ENCODE peak calls at places on chromosomes 4 and X, in four cellular contexts. One of them, this sample, is unnamed.
A peak's percentile ranks its signal among the peaks of the same experiment; 100 is the strongest.

GRCh38 chrX:55210931-55211677 is 9.0 kb upstream of the PAGE5 start:
- DNase-seq in activated CD4-positive, CD25-positive, alpha-beta regulatory T cell treated with anti-CD3 and anti-CD28 coated beads, Interleukin-2, amount 50 U/mL, for 72 hours: no peak
- DNase-seq in NCI-H187 treated with DMSO at 0.1 percent for 48 hours: no peak
- DNase-seq in CD4-positive, CD25-positive, alpha-beta regulatory T cell: no peak
- DNase-seq in this sample: no peak

GRCh38 chrX:129777218-129777768 is 2.5 kb upstream of the SASH3 start:
- DNase-seq in NCI-H187 treated with DMSO at 0.1 percent for 48 hours: no peak
- DNase-seq in activated CD4-positive, CD25-positive, alpha-beta regulatory T cell treated with anti-CD3 and anti-CD28 coated beads, Interleukin-2, amount 50 U/mL, for 72 hours: peak; percentile 73
- DNase-seq in CD4-positive, CD25-positive, alpha-beta regulatory T cell: peak; percentile 64
- DNase-seq in this sample: peak; percentile 53

GRCh38 chrX:114580336-114580735 is 3.5 kb upstream of the HTR2C start:
- DNase-seq in CD4-positive, CD25-positive, alpha-beta regulatory T cell: no peak
- DNase-seq in activated CD4-positive, CD25-positive, alpha-beta regulatory T cell treated with anti-CD3 and anti-CD28 coated beads, Interleukin-2, amount 50 U/mL, for 72 hours: no peak
- DNase-seq in NCI-H187 treated with DMSO at 0.1 percent for 48 hours: no peak
- DNase-seq in this sample: no peak

GRCh38 chrX:16666541-16666940 is 16.6 kb downstream of the S100G start:
- DNase-seq in activated CD4-positive, CD25-positive, alpha-beta regulatory T cell treated with anti-CD3 and anti-CD28 coated beads, Interleukin-2, amount 50 U/mL, for 72 hours: no peak
- DNase-seq in CD4-positive, CD25-positive, alpha-beta regulatory T cell: no peak
- DNase-seq in NCI-H187 treated with DMSO at 0.1 percent for 48 hours: no peak
- DNase-seq in this sample: no peak

GRCh38 chr4:180840142-180840541 is 1403.1 kb upstream of the TENM3 start:
- DNase-seq in CD4-positive, CD25-positive, alpha-beta regulatory T cell: no peak
- DNase-seq in activated CD4-positive, CD25-positive, alpha-beta regulatory T cell treated with anti-CD3 and anti-CD28 coated beads, Interleukin-2, amount 50 U/mL, for 72 hours: no peak
- DNase-seq in NCI-H187 treated with DMSO at 0.1 percent for 48 hours: no peak
- DNase-seq in this sample: no peak

GRCh38 chrX:63686878-63687714 is 97.9 kb downstream of the ARHGEF9 start:
- DNase-seq in CD4-positive, CD25-positive, alpha-beta regulatory T cell: no peak
- DNase-seq in NCI-H187 treated with DMSO at 0.1 percent for 48 hours: no peak
- DNase-seq in activated CD4-positive, CD25-positive, alpha-beta regulatory T cell treated with anti-CD3 and anti-CD28 coated beads, Interleukin-2, amount 50 U/mL, for 72 hours: no peak
- DNase-seq in this sample: no peak

GRCh38 chrX:46913710-46914109 is 1.5 kb downstream of the JADE3 start:
- DNase-seq in NCI-H187 treated with DMSO at 0.1 percent for 48 hours: no peak
- DNase-seq in activated CD4-positive, CD25-positive, alpha-beta regulatory T cell treated with anti-CD3 and anti-CD28 coated beads, Interleukin-2, amount 50 U/mL, for 72 hours: no peak
- DNase-seq in CD4-positive, CD25-positive, alpha-beta regulatory T cell: no peak
- DNase-seq in this sample: no peak

GRCh38 chr4:77185681-77186080 is 28.7 kb downstream of the CCNG2 start:
- DNase-seq in NCI-H187 treated with DMSO at 0.1 percent for 48 hours: no peak
- DNase-seq in CD4-positive, CD25-positive, alpha-beta regulatory T cell: no peak
- DNase-seq in activated CD4-positive, CD25-positive, alpha-beta regulatory T cell treated with anti-CD3 and anti-CD28 coated beads, Interleukin-2, amount 50 U/mL, for 72 hours: no peak
- DNase-seq in this sample: no peak

GRCh38 chr4:107630185-107630705 is 89.8 kb downstream of the PAPSS1 start:
- DNase-seq in activated CD4-positive, CD25-positive, alpha-beta regulatory T cell treated with anti-CD3 and anti-CD28 coated beads, Interleukin-2, amount 50 U/mL, for 72 hours: no peak
- DNase-seq in NCI-H187 treated with DMSO at 0.1 percent for 48 hours: no peak
- DNase-seq in CD4-positive, CD25-positive, alpha-beta regulatory T cell: no peak
- DNase-seq in this sample: no peak

GRCh38 chr4:183147191-183147590 is 48.1 kb downstream of the WWC2 start:
- DNase-seq in activated CD4-positive, CD25-positive, alpha-beta regulatory T cell treated with anti-CD3 and anti-CD28 coated beads, Interleukin-2, amount 50 U/mL, for 72 hours: no peak
- DNase-seq in NCI-H187 treated with DMSO at 0.1 percent for 48 hours: no peak
- DNase-seq in CD4-positive, CD25-positive, alpha-beta regulatory T cell: no peak
- DNase-seq in this sample: no peak

GRCh38 chrX:6660567-6661252 is 125.8 kb upstream of the VCX3A start:
- DNase-seq in CD4-positive, CD25-positive, alpha-beta regulatory T cell: no peak
- DNase-seq in NCI-H187 treated with DMSO at 0.1 percent for 48 hours: no peak
- DNase-seq in activated CD4-positive, CD25-positive, alpha-beta regulatory T cell treated with anti-CD3 and anti-CD28 coated beads, Interleukin-2, amount 50 U/mL, for 72 hours: no peak
- DNase-seq in this sample: no peak

GRCh38 chrX:12383196-12383595 is 244.9 kb downstream of the FRMPD4 start:
- DNase-seq in NCI-H187 treated with DMSO at 0.1 percent for 48 hours: no peak
- DNase-seq in CD4-positive, CD25-positive, alpha-beta regulatory T cell: no peak
- DNase-seq in activated CD4-positive, CD25-positive, alpha-beta regulatory T cell treated with anti-CD3 and anti-CD28 coated beads, Interleukin-2, amount 50 U/mL, for 72 hours: no peak
- DNase-seq in this sample: no peak

GRCh38 chrX:65463550-65463949 is 71.0 kb downstream of the LAS1L start:
- DNase-seq in CD4-positive, CD25-positive, alpha-beta regulatory T cell: no peak
- DNase-seq in activated CD4-positive, CD25-positive, alpha-beta regulatory T cell treated with anti-CD3 and anti-CD28 coated beads, Interleukin-2, amount 50 U/mL, for 72 hours: no peak
- DNase-seq in NCI-H187 treated with DMSO at 0.1 percent for 48 hours: no peak
- DNase-seq in this sample: no peak

GRCh38 chr4:129561886-129562285 is 465.9 kb downstream of the C4orf33 start:
- DNase-seq in NCI-H187 treated with DMSO at 0.1 percent for 48 hours: no peak
- DNase-seq in CD4-positive, CD25-positive, alpha-beta regulatory T cell: no peak
- DNase-seq in activated CD4-positive, CD25-positive, alpha-beta regulatory T cell treated with anti-CD3 and anti-CD28 coated beads, Interleukin-2, amount 50 U/mL, for 72 hours: no peak
- DNase-seq in this sample: no peak

GRCh38 chrX:1159515-1159914 is 52.9 kb downstream of the CRLF2 start:
- DNase-seq in NCI-H187 treated with DMSO at 0.1 percent for 48 hours: no peak
- DNase-seq in CD4-positive, CD25-positive, alpha-beta regulatory T cell: no peak
- DNase-seq in activated CD4-positive, CD25-positive, alpha-beta regulatory T cell treated with anti-CD3 and anti-CD28 coated beads, Interleukin-2, amount 50 U/mL, for 72 hours: no peak
- DNase-seq in this sample: no peak

GRCh38 chr4:138681000-138681604 is 334.5 kb upstream of the NOCT start:
- DNase-seq in CD4-positive, CD25-positive, alpha-beta regulatory T cell: peak; percentile 29
- DNase-seq in NCI-H187 treated with DMSO at 0.1 percent for 48 hours: peak; percentile 1
- DNase-seq in activated CD4-positive, CD25-positive, alpha-beta regulatory T cell treated with anti-CD3 and anti-CD28 coated beads, Interleukin-2, amount 50 U/mL, for 72 hours: peak; percentile 68
- DNase-seq in this sample: peak; percentile 38

GRCh38 chrX:94492541-94492940 is 818.5 kb downstream of the FAM133A start:
- DNase-seq in activated CD4-positive, CD25-positive, alpha-beta regulatory T cell treated with anti-CD3 and anti-CD28 coated beads, Interleukin-2, amount 50 U/mL, for 72 hours: no peak
- DNase-seq in NCI-H187 treated with DMSO at 0.1 percent for 48 hours: no peak
- DNase-seq in CD4-positive, CD25-positive, alpha-beta regulatory T cell: no peak
- DNase-seq in this sample: no peak

GRCh38 chr4:113256946-113257345 is 207.5 kb downstream of the ANK2 start:
- DNase-seq in CD4-positive, CD25-positive, alpha-beta regulatory T cell: no peak
- DNase-seq in activated CD4-positive, CD25-positive, alpha-beta regulatory T cell treated with anti-CD3 and anti-CD28 coated beads, Interleukin-2, amount 50 U/mL, for 72 hours: no peak
- DNase-seq in NCI-H187 treated with DMSO at 0.1 percent for 48 hours: no peak
- DNase-seq in this sample: no peak

GRCh38 chrX:155874571-155875244 is 6.4 kb upstream of the VAMP7 start:
- DNase-seq in activated CD4-positive, CD25-positive, alpha-beta regulatory T cell treated with anti-CD3 and anti-CD28 coated beads, Interleukin-2, amount 50 U/mL, for 72 hours: no peak
- DNase-seq in NCI-H187 treated with DMSO at 0.1 percent for 48 hours: no peak
- DNase-seq in CD4-positive, CD25-positive, alpha-beta regulatory T cell: no peak
- DNase-seq in this sample: no peak

GRCh38 chr4:83247415-83248357 is 36.9 kb downstream of the COQ2 start:
- DNase-seq in CD4-positive, CD25-positive, alpha-beta regulatory T cell: no peak
- DNase-seq in activated CD4-positive, CD25-positive, alpha-beta regulatory T cell treated with anti-CD3 and anti-CD28 coated beads, Interleukin-2, amount 50 U/mL, for 72 hours: no peak
- DNase-seq in NCI-H187 treated with DMSO at 0.1 percent for 48 hours: no peak
- DNase-seq in this sample: no peak

GRCh38 chrX:134551365-134552095 is 91.6 kb downstream of the HPRT1 start:
- DNase-seq in CD4-positive, CD25-positive, alpha-beta regulatory T cell: no peak
- DNase-seq in NCI-H187 treated with DMSO at 0.1 percent for 48 hours: no peak
- DNase-seq in activated CD4-positive, CD25-positive, alpha-beta regulatory T cell treated with anti-CD3 and anti-CD28 coated beads, Interleukin-2, amount 50 U/mL, for 72 hours: no peak
- DNase-seq in this sample: no peak

GRCh38 chrX:10726647-10727046 is 106.3 kb upstream of the MID1 start:
- DNase-seq in activated CD4-positive, CD25-positive, alpha-beta regulatory T cell treated with anti-CD3 and anti-CD28 coated beads, Interleukin-2, amount 50 U/mL, for 72 hours: no peak
- DNase-seq in CD4-positive, CD25-positive, alpha-beta regulatory T cell: no peak
- DNase-seq in NCI-H187 treated with DMSO at 0.1 percent for 48 hours: no peak
- DNase-seq in this sample: no peak

GRCh38 chrX:117094149-117094548 is 631.4 kb upstream of the CT83 start:
- DNase-seq in activated CD4-positive, CD25-positive, alpha-beta regulatory T cell treated with anti-CD3 and anti-CD28 coated beads, Interleukin-2, amount 50 U/mL, for 72 hours: no peak
- DNase-seq in NCI-H187 treated with DMSO at 0.1 percent for 48 hours: no peak
- DNase-seq in CD4-positive, CD25-positive, alpha-beta regulatory T cell: no peak
- DNase-seq in this sample: no peak

GRCh38 chrX:132023117-132023895 is at the start of gene STK26:
- DNase-seq in CD4-positive, CD25-positive, alpha-beta regulatory T cell: peak; percentile 63
- DNase-seq in NCI-H187 treated with DMSO at 0.1 percent for 48 hours: no peak
- DNase-seq in activated CD4-positive, CD25-positive, alpha-beta regulatory T cell treated with anti-CD3 and anti-CD28 coated beads, Interleukin-2, amount 50 U/mL, for 72 hours: peak; percentile 74
- DNase-seq in this sample: peak; percentile 64

GRCh38 chr4:32462944-32463343 is 1742.8 kb downstream of the PCDH7 start:
- DNase-seq in CD4-positive, CD25-positive, alpha-beta regulatory T cell: no peak
- DNase-seq in activated CD4-positive, CD25-positive, alpha-beta regulatory T cell treated with anti-CD3 and anti-CD28 coated beads, Interleukin-2, amount 50 U/mL, for 72 hours: no peak
- DNase-seq in NCI-H187 treated with DMSO at 0.1 percent for 48 hours: no peak
- DNase-seq in this sample: no peak

GRCh38 chrX:15602761-15603160 is 2.0 kb upstream of the ACE2 start:
- DNase-seq in NCI-H187 treated with DMSO at 0.1 percent for 48 hours: no peak
- DNase-seq in activated CD4-positive, CD25-positive, alpha-beta regulatory T cell treated with anti-CD3 and anti-CD28 coated beads, Interleukin-2, amount 50 U/mL, for 72 hours: no peak
- DNase-seq in CD4-positive, CD25-positive, alpha-beta regulatory T cell: no peak
- DNase-seq in this sample: no peak

GRCh38 chr4:80308466-80308822 is 27.1 kb upstream of the CFAP299 start:
- DNase-seq in CD4-positive, CD25-positive, alpha-beta regulatory T cell: no peak
- DNase-seq in activated CD4-positive, CD25-positive, alpha-beta regulatory T cell treated with anti-CD3 and anti-CD28 coated beads, Interleukin-2, amount 50 U/mL, for 72 hours: no peak
- DNase-seq in NCI-H187 treated with DMSO at 0.1 percent for 48 hours: no peak
- DNase-seq in this sample: no peak

GRCh38 chr4:30835044-30835443 is 114.9 kb downstream of the PCDH7 start:
- DNase-seq in NCI-H187 treated with DMSO at 0.1 percent for 48 hours: no peak
- DNase-seq in CD4-positive, CD25-positive, alpha-beta regulatory T cell: no peak
- DNase-seq in activated CD4-positive, CD25-positive, alpha-beta regulatory T cell treated with anti-CD3 and anti-CD28 coated beads, Interleukin-2, amount 50 U/mL, for 72 hours: no peak
- DNase-seq in this sample: no peak

GRCh38 chrX:129654652-129655546 is at the start of gene APLN:
- DNase-seq in NCI-H187 treated with DMSO at 0.1 percent for 48 hours: no peak
- DNase-seq in CD4-positive, CD25-positive, alpha-beta regulatory T cell: no peak
- DNase-seq in activated CD4-positive, CD25-positive, alpha-beta regulatory T cell treated with anti-CD3 and anti-CD28 coated beads, Interleukin-2, amount 50 U/mL, for 72 hours: no peak
- DNase-seq in this sample: no peak

GRCh38 chrX:73508861-73509260 is 54.1 kb upstream of the CHIC1 start:
- DNase-seq in activated CD4-positive, CD25-positive, alpha-beta regulatory T cell treated with anti-CD3 and anti-CD28 coated beads, Interleukin-2, amount 50 U/mL, for 72 hours: no peak
- DNase-seq in CD4-positive, CD25-positive, alpha-beta regulatory T cell: no peak
- DNase-seq in NCI-H187 treated with DMSO at 0.1 percent for 48 hours: no peak
- DNase-seq in this sample: no peak

GRCh38 chr4:94588900-94589693 is 137.4 kb downstream of the PDLIM5 start:
- DNase-seq in activated CD4-positive, CD25-positive, alpha-beta regulatory T cell treated with anti-CD3 and anti-CD28 coated beads, Interleukin-2, amount 50 U/mL, for 72 hours: no peak
- DNase-seq in NCI-H187 treated with DMSO at 0.1 percent for 48 hours: no peak
- DNase-seq in CD4-positive, CD25-positive, alpha-beta regulatory T cell: no peak
- DNase-seq in this sample: no peak

GRCh38 chr4:72319596-72319995 is 249.4 kb downstream of the ADAMTS3 start:
- DNase-seq in activated CD4-positive, CD25-positive, alpha-beta regulatory T cell treated with anti-CD3 and anti-CD28 coated beads, Interleukin-2, amount 50 U/mL, for 72 hours: no peak
- DNase-seq in NCI-H187 treated with DMSO at 0.1 percent for 48 hours: no peak
- DNase-seq in CD4-positive, CD25-positive, alpha-beta regulatory T cell: no peak
- DNase-seq in this sample: no peak

GRCh38 chr4:165294907-165295306 is 32.6 kb upstream of the MSMO1 start:
- DNase-seq in CD4-positive, CD25-positive, alpha-beta regulatory T cell: no peak
- DNase-seq in NCI-H187 treated with DMSO at 0.1 percent for 48 hours: no peak
- DNase-seq in activated CD4-positive, CD25-positive, alpha-beta regulatory T cell treated with anti-CD3 and anti-CD28 coated beads, Interleukin-2, amount 50 U/mL, for 72 hours: no peak
- DNase-seq in this sample: no peak

GRCh38 chr4:25863906-25864418 is 1.2 kb upstream of the SEL1L3 start:
- DNase-seq in CD4-positive, CD25-positive, alpha-beta regulatory T cell: no peak
- DNase-seq in NCI-H187 treated with DMSO at 0.1 percent for 48 hours: no peak
- DNase-seq in activated CD4-positive, CD25-positive, alpha-beta regulatory T cell treated with anti-CD3 and anti-CD28 coated beads, Interleukin-2, amount 50 U/mL, for 72 hours: no peak
- DNase-seq in this sample: no peak

GRCh38 chr4:28479666-28480065 is 1619.0 kb downstream of the STIM2 start:
- DNase-seq in activated CD4-positive, CD25-positive, alpha-beta regulatory T cell treated with anti-CD3 and anti-CD28 coated beads, Interleukin-2, amount 50 U/mL, for 72 hours: no peak
- DNase-seq in CD4-positive, CD25-positive, alpha-beta regulatory T cell: no peak
- DNase-seq in NCI-H187 treated with DMSO at 0.1 percent for 48 hours: no peak
- DNase-seq in this sample: no peak

This sample was measured in activated B cell treated with CpG ODN at 0.5 μM for 24 hours.